ENCODE peak calls at places on chromosomes 6 and 20, in nine cellular contexts. One of them, this sample, is unnamed.

GRCh38 chr6:168513766-168514165 is 72.8 kb downstream of the SMOC2 start:
- DNase-seq in fibroblast of pulmonary artery: no peak
- DNase-seq in suprapubic skin: no peak
- DNase-seq in GM06990: no peak
- DNase-seq in activated CD8-positive, alpha-beta memory T cell treated with anti-CD3 and anti-CD28 coated beads for 4 hours: no peak
- DNase-seq in HT1080: no peak
- DNase-seq in uterus: no peak
- DNase-seq in SIG-M5: no peak
- DNase-seq in Calu3: no peak
- DNase-seq in this sample: no peak

GRCh38 chr20:2101057-2101934 is at the start of gene STK35:
- DNase-seq in fibroblast of pulmonary artery: peak; percentile 59
- DNase-seq in suprapubic skin: no peak
- DNase-seq in GM06990: peak; percentile 86
- DNase-seq in activated CD8-positive, alpha-beta memory T cell treated with anti-CD3 and anti-CD28 coated beads for 4 hours: peak; percentile 35
- DNase-seq in HT1080: peak; percentile 72
- DNase-seq in uterus: peak; percentile 78
- DNase-seq in SIG-M5: no peak
- DNase-seq in Calu3: peak; percentile 69
- DNase-seq in this sample: peak; percentile 82

GRCh38 chr6:83430606-83431544 is at the start of gene ME1:
- DNase-seq in fibroblast of pulmonary artery: peak; percentile 81
- DNase-seq in suprapubic skin: peak; percentile 83
- DNase-seq in GM06990: peak; percentile 79
- DNase-seq in activated CD8-positive, alpha-beta memory T cell treated with anti-CD3 and anti-CD28 coated beads for 4 hours: peak; percentile 25
- DNase-seq in HT1080: peak; percentile 85
- DNase-seq in uterus: peak; percentile 55
- DNase-seq in SIG-M5: no peak
- DNase-seq in Calu3: peak; percentile 78
- DNase-seq in this sample: peak; percentile 84

GRCh38 chr20:40892642-40893041 is 136.0 kb upstream of the TOP1 start:
- DNase-seq in fibroblast of pulmonary artery: no peak
- DNase-seq in suprapubic skin: no peak
- DNase-seq in GM06990: no peak
- DNase-seq in activated CD8-positive, alpha-beta memory T cell treated with anti-CD3 and anti-CD28 coated beads for 4 hours: no peak
- DNase-seq in HT1080: no peak
- DNase-seq in uterus: no peak
- DNase-seq in SIG-M5: no peak
- DNase-seq in Calu3: no peak
- DNase-seq in this sample: no peak

GRCh38 chr6:129859524-129859923 is 1.6 kb downstream of the TMEM244 start:
- DNase-seq in fibroblast of pulmonary artery: no peak
- DNase-seq in suprapubic skin: no peak
- DNase-seq in GM06990: no peak
- DNase-seq in activated CD8-positive, alpha-beta memory T cell treated with anti-CD3 and anti-CD28 coated beads for 4 hours: no peak
- DNase-seq in HT1080: no peak
- DNase-seq in uterus: no peak
- DNase-seq in SIG-M5: no peak
- DNase-seq in Calu3: no peak
- DNase-seq in this sample: no peak

GRCh38 chr6:84525907-84526306 is 238.5 kb downstream of the TBX18 start:
- DNase-seq in fibroblast of pulmonary artery: no peak
- DNase-seq in suprapubic skin: no peak
- DNase-seq in GM06990: no peak
- DNase-seq in activated CD8-positive, alpha-beta memory T cell treated with anti-CD3 and anti-CD28 coated beads for 4 hours: no peak
- DNase-seq in HT1080: no peak
- DNase-seq in uterus: no peak
- DNase-seq in SIG-M5: no peak
- DNase-seq in Calu3: no peak
- DNase-seq in this sample: no peak

GRCh38 chr6:14333556-14334305 is 216.2 kb downstream of the CD83 start:
- DNase-seq in fibroblast of pulmonary artery: peak; percentile 35
- DNase-seq in suprapubic skin: no peak
- DNase-seq in GM06990: no peak
- DNase-seq in activated CD8-positive, alpha-beta memory T cell treated with anti-CD3 and anti-CD28 coated beads for 4 hours: no peak
- DNase-seq in HT1080: no peak
- DNase-seq in uterus: no peak
- DNase-seq in SIG-M5: no peak
- DNase-seq in Calu3: no peak
- DNase-seq in this sample: no peak

GRCh38 chr6:168035098-168035660 is 37.7 kb downstream of the KIF25 start:
- DNase-seq in fibroblast of pulmonary artery: peak; percentile 89
- DNase-seq in suprapubic skin: peak; percentile 85
- DNase-seq in GM06990: no peak
- DNase-seq in activated CD8-positive, alpha-beta memory T cell treated with anti-CD3 and anti-CD28 coated beads for 4 hours: no peak
- DNase-seq in HT1080: no peak
- DNase-seq in uterus: peak; percentile 70
- DNase-seq in SIG-M5: no peak
- DNase-seq in Calu3: peak; percentile 59
- DNase-seq in this sample: peak; percentile 62

GRCh38 chr20:51129201-51129671 is 106.3 kb upstream of the KCNG1 start:
- DNase-seq in fibroblast of pulmonary artery: no peak
- DNase-seq in suprapubic skin: no peak
- DNase-seq in GM06990: no peak
- DNase-seq in activated CD8-positive, alpha-beta memory T cell treated with anti-CD3 and anti-CD28 coated beads for 4 hours: no peak
- DNase-seq in HT1080: no peak
- DNase-seq in uterus: no peak
- DNase-seq in SIG-M5: no peak
- DNase-seq in Calu3: no peak
- DNase-seq in this sample: no peak

GRCh38 chr6:14499804-14500203 is 382.2 kb downstream of the CD83 start:
- DNase-seq in fibroblast of pulmonary artery: peak; percentile 78
- DNase-seq in suprapubic skin: no peak
- DNase-seq in GM06990: no peak
- DNase-seq in activated CD8-positive, alpha-beta memory T cell treated with anti-CD3 and anti-CD28 coated beads for 4 hours: no peak
- DNase-seq in HT1080: peak; percentile 93
- DNase-seq in uterus: no peak
- DNase-seq in SIG-M5: no peak
- DNase-seq in Calu3: no peak
- DNase-seq in this sample: no peak

GRCh38 chr20:46070215-46070910 is 19.4 kb downstream of the NCOA5 start:
- DNase-seq in fibroblast of pulmonary artery: peak; percentile 75
- DNase-seq in suprapubic skin: no peak
- DNase-seq in GM06990: no peak
- DNase-seq in activated CD8-positive, alpha-beta memory T cell treated with anti-CD3 and anti-CD28 coated beads for 4 hours: no peak
- DNase-seq in HT1080: peak; percentile 31
- DNase-seq in uterus: no peak
- DNase-seq in SIG-M5: no peak
- DNase-seq in Calu3: no peak
- DNase-seq in this sample: no peak

GRCh38 chr20:53974785-53975555 is 95.4 kb downstream of the BCAS1 start:
- DNase-seq in fibroblast of pulmonary artery: no peak
- DNase-seq in suprapubic skin: no peak
- DNase-seq in GM06990: no peak
- DNase-seq in activated CD8-positive, alpha-beta memory T cell treated with anti-CD3 and anti-CD28 coated beads for 4 hours: no peak
- DNase-seq in HT1080: no peak
- DNase-seq in uterus: no peak
- DNase-seq in SIG-M5: no peak
- DNase-seq in Calu3: no peak
- DNase-seq in this sample: no peak

GRCh38 chr20:18092890-18093289 is 35.2 kb upstream of the OVOL2 start:
- DNase-seq in fibroblast of pulmonary artery: no peak
- DNase-seq in suprapubic skin: no peak
- DNase-seq in GM06990: no peak
- DNase-seq in activated CD8-positive, alpha-beta memory T cell treated with anti-CD3 and anti-CD28 coated beads for 4 hours: no peak
- DNase-seq in HT1080: no peak
- DNase-seq in uterus: no peak
- DNase-seq in SIG-M5: no peak
- DNase-seq in Calu3: no peak
- DNase-seq in this sample: no peak

GRCh38 chr6:24827162-24827561 is 28.4 kb upstream of the ARMH2 start:
- DNase-seq in fibroblast of pulmonary artery: no peak
- DNase-seq in suprapubic skin: no peak
- DNase-seq in GM06990: no peak
- DNase-seq in activated CD8-positive, alpha-beta memory T cell treated with anti-CD3 and anti-CD28 coated beads for 4 hours: no peak
- DNase-seq in HT1080: peak; percentile 31
- DNase-seq in uterus: no peak
- DNase-seq in SIG-M5: no peak
- DNase-seq in Calu3: peak; percentile 54
- DNase-seq in this sample: peak; percentile 57